ENCODE peak calls at places on chromosomes 3 and 15, in five cellular contexts. M is fibroblast of lung, V is Panc1, B is cardiac fibroblast, D is choroid plexus epithelial cell. J is an unnamed sample.

GRCh38 chr3:160566499-160566898 is 1.1 kb upstream of the KPNA4 start:
- DNase-seq in B (no peak), V (no peak), M (no peak), D (no peak), J (no peak)

GRCh38 chr15:67957435-67958139 is 96.5 kb upstream of the PIAS1 start:
- DNase-seq in V (no peak), B (no peak), D (no peak), M (no peak), J (no peak)

GRCh38 chr3:10703875-10704274 is 112.2 kb upstream of the SLC6A11 start:
- DNase-seq in D (peak), B (peak), M (peak), V (no peak), J (no peak)

GRCh38 chr3:41155834-41156233 is 43.5 kb upstream of the CTNNB1 start:
- DNase-seq in D (no peak), V (no peak), M (no peak), B (no peak), J (no peak)

GRCh38 chr3:99170867-99171517 is 269.5 kb upstream of the DCBLD2 start:
- DNase-seq in D (no peak), V (no peak), M (no peak), B (no peak), J (peak)

GRCh38 chr15:38876621-38877020 is 312.0 kb upstream of the RASGRP1 start:
- DNase-seq in M (no peak), B (no peak), D (no peak), V (no peak), J (no peak)

GRCh38 chr3:13148561-13149330 is 75.5 kb upstream of the IQSEC1 start:
- DNase-seq in D (no peak), B (no peak), V (no peak), M (no peak), J (peak)

GRCh38 chr3:105598047-105598796 is 231.5 kb downstream of the ALCAM start:
- DNase-seq in V (peak), M (peak), B (peak), D (peak), J (no peak)

GRCh38 chr15:89088605-89089315 is 504 bp downstream of the ABHD2 start:
- DNase-seq in B (no peak), M (peak), V (no peak), D (peak), J (no peak)

GRCh38 chr3:105458518-105459215 is 92.0 kb downstream of the ALCAM start:
- DNase-seq in D (no peak), B (peak), M (no peak), V (no peak), J (no peak)

GRCh38 chr3:186570941-186571643 is 572 bp downstream of the DNAJB11 start:
- DNase-seq in B (no peak), D (no peak), M (no peak), V (no peak), J (no peak)

GRCh38 chr3:190094201-190094718 is 26.4 kb downstream of the P3H2 start:
- DNase-seq in M (peak), D (peak), B (peak), V (no peak), J (no peak)
- H3K4me3 ChIP-seq in M (no peak), D (no peak), B (no peak), V (no peak), J (no peak)

DNA sequence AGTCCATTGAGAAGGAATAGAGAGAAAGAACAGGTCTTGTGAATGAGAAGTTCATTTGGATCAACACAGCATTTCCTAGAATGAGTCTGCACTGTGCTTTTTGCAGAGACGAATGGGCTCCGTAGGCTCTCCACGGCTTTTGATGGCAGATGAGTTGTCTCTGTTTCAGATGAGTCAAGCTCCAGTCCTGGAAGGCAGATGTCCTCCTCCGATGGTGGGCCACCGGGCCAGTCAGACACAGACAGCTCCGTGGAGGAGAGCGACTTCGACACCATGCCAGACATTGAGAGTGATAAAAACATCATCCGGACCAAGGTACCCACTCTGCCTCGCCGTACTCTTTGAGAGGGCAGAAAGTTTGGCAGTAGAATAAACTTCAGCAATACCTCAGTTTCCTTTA is 70.5 kb downstream of the SIDT1 start:
- DNase-seq in B (no peak), D (no peak), M (no peak), V (no peak), J (no peak)
- H3K4me3 ChIP-seq in B (no peak), D (no peak), M (no peak), V (no peak), J (no peak)

GRCh38 chr3:71226565-71227281 is 356.8 kb downstream of the FOXP1 start:
- DNase-seq in B (no peak), M (peak), V (no peak), D (no peak), J (no peak)
- H3K4me3 ChIP-seq in B (peak), M (peak), V (peak), D (no peak), J (peak)

DNA sequence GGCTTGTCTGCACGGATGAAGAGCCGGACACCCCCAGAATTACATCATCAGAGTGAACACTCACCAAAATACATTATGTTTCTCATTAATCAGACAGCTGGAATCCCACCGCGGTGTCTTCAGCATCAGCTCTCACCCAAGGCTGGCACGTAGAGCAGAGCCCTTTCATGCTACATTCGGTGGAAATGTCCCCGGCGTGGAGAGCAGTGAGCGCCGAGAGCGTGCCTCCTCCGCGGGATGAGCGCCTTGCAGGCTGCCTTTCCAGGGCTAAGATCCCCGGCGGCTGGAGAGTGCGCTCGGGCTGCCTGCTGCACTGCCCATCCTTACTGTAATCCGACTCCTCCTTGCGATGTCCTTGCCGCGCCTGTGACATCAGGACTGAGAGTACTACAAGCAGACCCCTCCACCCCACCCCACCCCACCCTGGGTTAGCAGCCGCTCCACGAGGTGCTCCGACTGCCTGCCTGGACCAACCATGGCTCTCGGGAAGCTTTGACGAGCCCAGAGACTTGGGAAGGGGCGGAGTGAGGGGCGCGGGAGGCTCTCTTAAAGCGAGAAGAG is at the start of gene ZNF385D:
- DNase-seq in D (peak), M (peak), V (no peak), B (peak), J (no peak)
- H3K4me3 ChIP-seq in D (peak), M (peak), V (peak), B (peak), J (peak)

GRCh38 chr15:93071469-93071891 is 17.5 kb downstream of the RGMA start:
- DNase-seq in D (peak), M (peak), V (no peak), B (peak), J (no peak)
- H3K4me3 ChIP-seq in D (peak), M (peak), V (no peak), B (peak), J (peak)

GRCh38 chr15:100903191-100903590 is 16.0 kb upstream of the LRRK1 start:
- DNase-seq in B (peak), V (no peak), M (no peak), D (no peak), J (no peak)

GRCh38 chr15:100900895-100901169 is 18.3 kb upstream of the LRRK1 start:
- DNase-seq in B (no peak), M (no peak), D (no peak), V (no peak), J (peak)

GRCh38 chr15:100901702-100902435 is 17.3 kb upstream of the LRRK1 start:
- DNase-seq in M (no peak), D (no peak), V (no peak), B (peak), J (no peak)

GRCh38 chr15:100901296-100901695 is 17.9 kb upstream of the LRRK1 start:
- DNase-seq in V (no peak), D (no peak), B (no peak), M (no peak), J (no peak)

DNA sequence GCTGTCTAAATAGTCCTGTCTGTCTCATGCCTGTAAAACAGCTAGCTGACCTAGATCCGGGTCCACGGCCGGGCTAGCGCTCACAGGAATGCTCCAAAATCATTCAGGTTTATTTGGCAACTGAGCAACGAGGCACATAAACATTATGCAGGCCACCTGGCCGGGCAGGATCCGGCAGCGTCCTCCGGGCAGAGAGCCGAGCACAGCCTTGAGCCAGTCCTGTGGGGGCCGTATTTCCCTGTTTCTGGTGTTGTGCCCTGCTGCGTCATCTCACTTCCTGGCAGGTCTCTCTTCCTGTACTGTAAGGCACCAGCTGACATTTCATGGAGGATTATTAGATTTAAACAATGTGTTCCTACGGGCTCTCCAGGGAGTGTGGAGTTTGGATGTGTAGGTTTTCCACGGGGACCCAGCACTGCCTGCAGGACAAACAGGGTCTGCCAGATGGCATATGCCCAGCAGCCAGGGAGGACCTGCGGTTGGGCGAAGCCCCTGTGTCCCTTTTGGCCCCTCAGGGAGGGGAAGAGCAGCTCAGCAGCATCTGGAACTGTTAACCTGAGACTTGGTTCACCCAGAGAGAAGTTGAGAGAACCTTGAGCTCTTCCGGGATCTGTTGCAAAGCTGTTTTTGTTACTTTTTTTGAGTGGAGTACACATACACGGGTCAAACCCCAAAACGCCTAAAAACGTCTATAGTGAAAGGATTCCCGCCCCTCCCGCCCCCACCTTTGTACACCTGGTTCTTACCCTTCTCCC is 16.5 kb upstream of the LRRK1 start:
- DNase-seq in M (peak), B (peak), D (peak), V (no peak), J (peak)
- H3K4me3 ChIP-seq in M (no peak), B (peak), D (peak), V (no peak), J (peak)

GRCh38 chr3:88267847-88268246 is 118.1 kb downstream of the C3orf38 start:
- DNase-seq in B (no peak), M (no peak), D (no peak), V (no peak), J (no peak)

GRCh38 chr3:88262527-88262926 is 112.8 kb downstream of the C3orf38 start:
- DNase-seq in B (no peak), M (no peak), V (no peak), D (no peak), J (no peak)

GRCh38 chr3:88263417-88264116 is 113.8 kb downstream of the C3orf38 start:
- DNase-seq in M (no peak), V (no peak), B (no peak), D (no peak), J (no peak)
- H3K4me3 ChIP-seq in M (no peak), V (no peak), B (no peak), D (no peak), J (no peak)

GRCh38 chr3:42159706-42160472 is 68.7 kb downstream of the TRAK1 start:
- DNase-seq in M (no peak), B (peak), V (no peak), D (peak), J (peak)
- H3K4me3 ChIP-seq in M (no peak), B (peak), V (peak), D (peak), J (peak)

DNA sequence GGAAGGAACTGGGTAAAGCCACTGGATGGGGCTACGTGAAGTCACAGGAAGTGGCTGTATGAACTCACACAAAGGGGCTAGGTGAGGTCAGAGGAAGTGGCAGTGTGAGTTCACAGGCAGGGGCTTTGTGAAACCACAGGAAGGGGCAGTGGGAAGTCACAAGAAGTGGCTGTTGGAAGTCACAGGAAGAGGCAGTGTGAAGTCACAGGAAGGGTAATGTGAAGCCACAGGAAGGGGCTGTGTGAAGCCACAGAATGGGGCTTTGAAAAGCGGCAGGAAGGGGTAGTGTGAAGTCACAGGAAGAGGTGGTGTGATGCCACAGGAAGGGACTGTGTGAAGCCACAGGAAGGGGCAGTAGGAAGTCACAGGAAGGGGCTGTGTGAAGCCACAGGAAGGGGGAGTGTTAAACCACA is 34.6 kb downstream of the GASK1A start:
- DNase-seq in D (no peak), B (no peak), V (no peak), M (no peak), J (no peak)
- H3K4me3 ChIP-seq in D (no peak), B (no peak), V (no peak), M (no peak), J (no peak)